ENCODE peak calls at places on chromosomes 16 and 17, in four cellular contexts. W, X, P and V are unnamed samples.
A peak's percentile ranks its signal among the peaks of the same experiment; 100 is the strongest.

GRCh38 chr16:1367486-1368174 is 15.9 kb downstream of the GNPTG start:
- DNase-seq in P (no peak), W (no peak), X (no peak), V (no peak)

GRCh38 chr16:58459344-58460218 is 40.4 kb upstream of the NDRG4 start:
- DNase-seq in X (no peak), P (no peak), W (peak; percentile 43), V (peak; percentile 73)

GRCh38 chr17:7029096-7029495 is 6.2 kb downstream of the BCL6B start:
- DNase-seq in W (no peak), P (no peak), X (no peak), V (no peak)

GRCh38 chr17:49551221-49552069 is 24.2 kb upstream of the NXPH3 start:
- DNase-seq in P (peak; percentile 85), X (no peak), W (no peak), V (no peak)

GRCh38 chr17:47275245-47275984 is 21.8 kb downstream of the ITGB3 start:
- DNase-seq in X (peak; percentile 93), W (peak; percentile 84), P (peak; percentile 87), V (peak; percentile 97)

GRCh38 chr17:56499799-56500388 is 93.6 kb upstream of the NOG start:
- DNase-seq in X (peak; percentile 56), P (no peak), W (peak; percentile 37), V (no peak)

GRCh38 chr17:12492450-12492849 is 173.2 kb upstream of the MYOCD start:
- DNase-seq in X (no peak), P (no peak), W (peak; percentile 95), V (no peak)

GRCh38 chr16:78939600-78939999 is 660.9 kb downstream of the MAF start:
- DNase-seq in X (no peak), P (no peak), W (no peak), V (no peak)

GRCh38 chr16:77863250-77863649 is 74.9 kb downstream of the VAT1L start:
- DNase-seq in W (no peak), P (no peak), X (no peak), V (no peak)